ENCODE peak calls at places on chromosomes 16 and 17, in six cellular contexts. D, N, P, S, G and L are unnamed samples.

GRCh38 chr16:898761-899677 is 71.8 kb downstream of the LMF1 start:
- DNase-seq in D (no peak), N (no peak), P (no peak), S (no peak), G (no peak), L (no peak)

GRCh38 chr17:50665838-50666237 is 31.2 kb downstream of the ABCC3 start:
- DNase-seq in D (no peak), N (no peak), P (no peak), S (no peak), G (no peak), L (no peak)

GRCh38 chr17:76561332-76561731 is 21.5 kb downstream of the PRCD start:
- DNase-seq in D (no peak), N (no peak), P (no peak), S (no peak), G (no peak), L (no peak)

GRCh38 chr17:15321556-15322250 is 19.7 kb downstream of the TEKT3 start:
- DNase-seq in D (no peak), N (no peak), P (no peak), S (peak), G (no peak), L (no peak)

GRCh38 chr17:77356690-77357201 is 216.0 kb downstream of the SEC14L1 start:
- DNase-seq in D (no peak), N (no peak), P (no peak), S (no peak), G (no peak), L (no peak)

GRCh38 chr16:27407158-27407557 is 5.2 kb downstream of the IL21R start:
- DNase-seq in D (no peak), N (no peak), P (no peak), S (no peak), G (no peak), L (no peak)

GRCh38 chr16:84618428-84619102 is 687 bp upstream of the COTL1 start:
- DNase-seq in D (peak), N (no peak), P (no peak), S (peak), G (peak), L (peak)

GRCh38 chr16:88478115-88478514 is 25.0 kb downstream of the ZFPM1 start:
- DNase-seq in D (no peak), N (no peak), P (peak), S (no peak), G (no peak), L (no peak)

GRCh38 chr17:35089846-35090193 is 26.3 kb upstream of the RFFL start:
- DNase-seq in D (no peak), N (no peak), P (peak), S (peak), G (no peak), L (no peak)

GRCh38 chr17:48799069-48799710 is 17.8 kb downstream of the TTLL6 start:
- DNase-seq in D (no peak), N (no peak), P (no peak), S (no peak), G (no peak), L (no peak)

GRCh38 chr17:80860703-80861359 is 130.8 kb upstream of the CHMP6 start:
- DNase-seq in D (no peak), N (peak), P (no peak), S (no peak), G (no peak), L (no peak)

GRCh38 chr16:4709481-4709880 is 16.1 kb downstream of the NUDT16L1 start:
- DNase-seq in D (no peak), N (no peak), P (no peak), S (no peak), G (no peak), L (no peak)

GRCh38 chr16:75555213-75555706 is 792 bp downstream of the TMEM231 start:
- DNase-seq in D (peak), N (peak), P (peak), S (peak), G (peak), L (peak)

GRCh38 chr17:55609737-55610201 is 98.5 kb upstream of the SMIM36 start:
- DNase-seq in D (no peak), N (peak), P (no peak), S (no peak), G (no peak), L (no peak)

GRCh38 chr17:28712037-28712704 is 483 bp upstream of the PROCA1 start:
- DNase-seq in D (no peak), N (no peak), P (peak), S (no peak), G (peak), L (no peak)

GRCh38 chr16:58000706-58001676 is at the start of gene USB1:
- DNase-seq in D (peak), N (peak), P (peak), S (peak), G (peak), L (peak)

GRCh38 chr16:9077001-9077809 is 14.2 kb upstream of the HAPSTR1 start:
- DNase-seq in D (no peak), N (no peak), P (peak), S (peak), G (no peak), L (no peak)

GRCh38 chr17:199806-200603 is 18.6 kb upstream of the DOC2B start:
- DNase-seq in D (no peak), N (peak), P (no peak), S (no peak), G (peak), L (no peak)

GRCh38 chr16:23691483-23692189 is 12.9 kb downstream of the PLK1 start:
- DNase-seq in D (no peak), N (no peak), P (no peak), S (no peak), G (no peak), L (no peak)

GRCh38 chr17:63445571-63446217 is 412 bp downstream of the CYB561 start:
- DNase-seq in D (no peak), N (peak), P (peak), S (no peak), G (peak), L (no peak)